ENCODE peak calls at places on chromosome 17, in eight cellular contexts. Z is fibroblast of lung; E is left lung; X is pancreas; Y is naive thymus-derived CD4-positive, alpha-beta T cell; I is aorta; C is heart left ventricle; M is cardiac muscle cell. U is an unnamed sample.

GRCh38 chr17:35892091-35892637 is 12.0 kb upstream of the CCL5 start:
- DNase-seq in I (no peak), C (no peak), Z (peak; percentile 22), M (no peak), Y (no peak), E (no peak), X (no peak), U (peak; percentile 12)

GRCh38 chr17:65990593-65990992 is 201.3 kb downstream of the CEP112 start:
- DNase-seq in E (no peak), Z (no peak), M (no peak), C (peak; percentile 50), Y (no peak), X (no peak), I (no peak), U (no peak)

GRCh38 chr17:13582776-13583414 is 18.8 kb downstream of the HS3ST3A1 start:
- DNase-seq in M (no peak), E (no peak), C (no peak), Y (no peak), I (no peak), Z (peak; percentile 72), X (no peak), U (peak; percentile 60)

GRCh38 chr17:3865166-3865565 is 19.1 kb upstream of the NCBP3 start:
- DNase-seq in C (no peak), Y (no peak), M (no peak), I (peak; percentile 87), X (no peak), Z (peak; percentile 81), E (peak; percentile 66), U (no peak)

GRCh38 chr17:52147872-52148271 is 10.6 kb downstream of the CA10 start:
- DNase-seq in Z (peak; percentile 39), I (no peak), C (no peak), Y (no peak), M (no peak), X (no peak), E (no peak), U (no peak)

GRCh38 chr17:81482673-81483072 is 29.9 kb downstream of the ACTG1 start:
- DNase-seq in Z (no peak), E (no peak), Y (no peak), X (peak; percentile 49), M (no peak), C (no peak), I (no peak), U (no peak)

GRCh38 chr17:32536736-32537646 is 50.2 kb downstream of the CDK5R1 start:
- DNase-seq in I (no peak), M (no peak), C (no peak), X (no peak), E (no peak), Y (no peak), Z (peak; percentile 55), U (peak; percentile 44)

GRCh38 chr17:27928546-27928945 is 35.4 kb upstream of the LYRM9 start:
- DNase-seq in C (no peak), E (no peak), M (no peak), X (no peak), Z (no peak), Y (no peak), I (no peak), U (no peak)

GRCh38 chr17:45111838-45112237 is 20.5 kb downstream of the PLCD3 start:
- DNase-seq in I (no peak), Y (no peak), E (no peak), Z (no peak), M (no peak), C (no peak), X (no peak), U (no peak)

GRCh38 chr17:44197980-44198720 is 1.5 kb downstream of the ATXN7L3 start:
- DNase-seq in M (peak; percentile 31), C (no peak), I (peak; percentile 78), Z (peak; percentile 42), X (no peak), E (no peak), Y (peak; percentile 71), U (peak; percentile 41)

GRCh38 chr17:68170246-68170645 is 77.6 kb upstream of the AMZ2 start:
- DNase-seq in E (no peak), Y (no peak), M (no peak), I (no peak), C (no peak), X (no peak), Z (no peak), U (no peak)

GRCh38 chr17:17698869-17699351 is 17.7 kb downstream of the RAI1 start:
- DNase-seq in M (peak; percentile 64), X (no peak), E (no peak), I (no peak), Z (peak; percentile 66), Y (no peak), C (no peak), U (peak; percentile 41)

GRCh38 chr17:80018917-80019651 is 16.6 kb downstream of the TBC1D16 start:
- DNase-seq in C (no peak), Y (no peak), X (no peak), M (no peak), Z (no peak), E (no peak), I (no peak), U (no peak)

GRCh38 chr17:80012751-80013741 is 22.6 kb downstream of the TBC1D16 start:
- DNase-seq in I (no peak), M (no peak), X (no peak), C (no peak), E (no peak), Z (no peak), Y (no peak), U (no peak)

GRCh38 chr17:80021600-80021999 is 14.1 kb downstream of the TBC1D16 start:
- DNase-seq in I (no peak), M (no peak), E (no peak), Y (no peak), C (no peak), X (no peak), Z (no peak), U (no peak)

GRCh38 chr17:80012156-80012555 is 23.5 kb downstream of the TBC1D16 start:
- DNase-seq in X (no peak), E (no peak), I (no peak), M (no peak), Z (no peak), C (no peak), Y (no peak), U (no peak)

DNA sequence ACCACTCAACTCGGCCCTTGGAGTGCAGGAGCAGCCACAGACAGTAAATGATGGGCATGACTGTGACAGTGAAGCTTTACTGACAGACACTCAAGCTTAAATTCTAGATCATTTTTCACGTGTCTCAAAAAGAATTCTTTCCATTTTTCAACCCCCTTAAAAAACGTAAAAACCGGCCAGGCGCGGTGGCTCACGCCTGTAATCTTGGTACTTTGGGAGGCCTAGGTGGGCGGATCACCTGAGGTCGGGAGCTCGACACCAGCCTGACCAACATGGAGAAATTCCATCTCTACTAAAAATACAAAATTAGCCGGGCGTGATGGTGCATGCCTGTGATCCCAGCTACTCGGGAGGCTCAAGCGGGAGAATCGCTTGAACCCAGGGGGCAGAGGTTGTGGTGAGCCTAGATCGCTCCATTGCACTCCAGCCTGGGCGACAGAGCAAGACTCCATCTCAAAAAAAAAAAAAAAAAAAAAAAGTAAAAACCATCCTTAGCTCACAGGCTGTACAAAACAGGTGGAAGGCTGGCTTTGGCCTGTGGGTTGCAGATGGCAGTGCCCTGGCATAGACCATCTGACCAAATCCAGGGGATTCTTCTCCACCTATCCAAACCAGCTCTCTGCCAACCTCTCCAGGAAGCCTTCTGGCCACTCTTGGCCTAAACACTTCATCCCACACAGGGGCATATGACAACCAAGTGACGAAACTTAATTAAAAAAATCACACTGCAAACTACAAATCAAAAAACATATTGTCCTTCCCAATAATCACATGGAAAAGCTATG is 18.3 kb downstream of the TBC1D16 start:
- DNase-seq in E (no peak), C (no peak), M (no peak), Y (no peak), I (no peak), X (no peak), Z (no peak), U (no peak)
- H3K4me1 ChIP-seq in E (no peaks in the 10 kb centered on the region), C (no peaks in the 10 kb centered on the region), M (no peaks in the 10 kb centered on the region), Y (no peaks in the 10 kb centered on the region), I (no peaks in the 10 kb centered on the region), X (peaks cover 18% of the 10 kb centered on the region), Z (no peaks in the 10 kb centered on the region), U (no peaks in the 10 kb centered on the region)

GRCh38 chr17:49379926-49380325 is 17.9 kb upstream of the ZNF652 start:
- DNase-seq in M (no peak), X (no peak), I (peak; percentile 1), C (no peak), E (no peak), Y (no peak), Z (peak; percentile 49), U (no peak)
- H3K4me1 ChIP-seq in M (no peaks in the 10 kb centered on the region), X (no peaks in the 10 kb centered on the region), I (no peaks in the 10 kb centered on the region), C (no peaks in the 10 kb centered on the region), E (no peaks in the 10 kb centered on the region), Y (no peaks in the 10 kb centered on the region), Z (no peaks in the 10 kb centered on the region), U (no peaks in the 10 kb centered on the region)

GRCh38 chr17:82563318-82563717 is 43.8 kb downstream of the FOXK2 start:
- DNase-seq in Z (no peak), E (no peak), M (no peak), C (no peak), Y (no peak), I (no peak), X (no peak), U (no peak)
- H3K4me1 ChIP-seq in Z (peaks cover 3% of the 10 kb centered on the region), E (peaks cover 5% of the 10 kb centered on the region), M (peaks cover 20% of the 10 kb centered on the region), C (peaks cover 12% of the 10 kb centered on the region), Y (no peaks in the 10 kb centered on the region), I (peaks cover 4% of the 10 kb centered on the region), X (peaks cover 18% of the 10 kb centered on the region), U (peaks cover 10% of the 10 kb centered on the region)

GRCh38 chr17:46811978-46812583 is 6.4 kb downstream of the WNT3 start:
- DNase-seq in E (no peak), C (no peak), M (no peak), Z (peak; percentile 86), X (no peak), I (no peak), Y (no peak), U (peak; percentile 55)
- H3K4me1 ChIP-seq in E (no peaks in the 10 kb centered on the region), C (no peaks in the 10 kb centered on the region), M (peaks cover 6% of the 10 kb centered on the region), Z (no peaks in the 10 kb centered on the region), X (no peaks in the 10 kb centered on the region), I (no peaks in the 10 kb centered on the region), Y (no peaks in the 10 kb centered on the region), U (no peaks in the 10 kb centered on the region)

DNA sequence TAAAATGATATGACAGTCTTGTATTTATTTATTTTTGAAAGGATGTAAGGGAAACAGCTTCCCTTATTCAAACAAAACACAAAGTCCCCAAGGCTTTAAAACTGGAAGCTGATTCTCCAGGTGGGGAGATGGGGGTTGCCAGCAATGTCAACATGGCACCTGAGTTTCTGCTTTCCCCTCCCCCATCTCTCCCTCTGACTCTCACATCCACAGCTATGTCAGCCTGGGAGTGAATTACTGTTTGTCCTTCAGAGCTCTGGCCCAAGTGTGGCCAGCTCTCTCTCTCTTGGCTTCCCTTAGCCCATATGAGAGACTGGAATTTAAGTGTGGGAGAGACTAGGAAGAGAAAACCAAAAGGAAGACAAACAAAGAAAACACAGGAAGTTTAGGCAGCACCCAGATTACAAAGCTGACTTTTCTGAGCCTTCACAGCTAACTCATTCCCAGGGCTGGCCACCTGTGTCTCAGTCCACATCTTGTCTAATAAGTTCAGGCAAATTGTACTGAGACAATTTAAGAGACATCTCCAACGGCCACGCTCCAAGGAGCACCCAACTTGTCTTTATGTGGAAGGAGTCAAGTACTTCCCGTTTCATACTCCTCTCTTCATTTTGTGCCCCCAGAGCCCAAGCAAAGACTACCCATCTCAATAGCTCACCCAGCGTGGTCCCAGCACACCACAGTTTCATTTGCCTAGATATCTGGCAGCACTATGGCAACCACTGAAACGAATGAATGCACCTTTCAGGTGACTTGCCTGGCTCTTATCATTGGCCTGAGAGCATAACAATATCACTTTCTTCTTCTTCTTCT is 69.2 kb downstream of the SOX9 start:
- DNase-seq in Z (peak; percentile 61), C (no peak), Y (no peak), X (no peak), E (no peak), M (no peak), I (no peak), U (peak; percentile 36)
- H3K4me1 ChIP-seq in Z (peaks cover 10% of the 10 kb centered on the region), C (no peaks in the 10 kb centered on the region), Y (no peaks in the 10 kb centered on the region), X (no peaks in the 10 kb centered on the region), E (no peaks in the 10 kb centered on the region), M (no peaks in the 10 kb centered on the region), I (no peaks in the 10 kb centered on the region), U (peaks cover 25% of the 10 kb centered on the region)